ENCODE peak calls at places on chromosomes 12 and 14, in five cellular contexts. T is WTC11, Z is NCI-H1092, E is A172, O is hepatic stellate cell. V is an unnamed sample.
A peak's percentile ranks its signal among the peaks of the same experiment; 100 is the strongest.

GRCh38 chr12:12684375-12685106 is 11.4 kb downstream of the GPR19 start:
- DNase-seq in Z (peak; percentile 69), E (peak; percentile 13), T (peak; percentile 83), O (no peak), V (peak; percentile 97)

GRCh38 chr12:644818-645552 is 18.3 kb downstream of the NINJ2 start:
- DNase-seq in T (no peak), Z (no peak), O (no peak), E (no peak), V (no peak)

GRCh38 chr12:65532162-65532561 is 253.7 kb downstream of the MSRB3 start:
- DNase-seq in T (no peak), Z (no peak), O (peak; percentile 70), E (no peak), V (no peak)

GRCh38 chr14:30389134-30389900 is 169.6 kb upstream of the G2E3 start:
- DNase-seq in E (peak; percentile 7), O (no peak), T (no peak), Z (no peak), V (no peak)

GRCh38 chr14:68786491-68787234 is 6.2 kb downstream of the ZFP36L1 start:
- DNase-seq in Z (no peak), E (peak; percentile 62), O (no peak), T (no peak), V (no peak)

GRCh38 chr12:88624911-88625310 is 44.6 kb upstream of the KITLG start:
- DNase-seq in Z (no peak), T (no peak), E (peak; percentile 14), O (no peak), V (no peak)

GRCh38 chr14:39218171-39218769 is 15.4 kb upstream of the MIA2 start:
- DNase-seq in T (no peak), O (no peak), Z (no peak), E (peak; percentile 42), V (no peak)

GRCh38 chr14:102184678-102185040 is 45.0 kb downstream of the WDR20 start:
- DNase-seq in E (no peak), T (no peak), Z (no peak), O (no peak), V (no peak)

GRCh38 chr14:83470466-83470865 is 1936.8 kb upstream of the SEL1L start:
- DNase-seq in T (no peak), O (no peak), E (no peak), Z (no peak), V (no peak)

GRCh38 chr12:68980476-68981212 is 47.7 kb upstream of the CPM start:
- DNase-seq in Z (no peak), O (no peak), E (no peak), T (no peak), V (no peak)

GRCh38 chr14:59126714-59127436 is 61.6 kb upstream of the DAAM1 start:
- DNase-seq in T (no peak), O (peak; percentile 48), Z (peak; percentile 63), E (peak; percentile 27), V (peak; percentile 15)

GRCh38 chr14:99990268-99991170 is 74.7 kb upstream of the EVL start:
- DNase-seq in T (no peak), E (no peak), O (no peak), Z (no peak), V (no peak)

GRCh38 chr12:84136862-84137367 is 775.7 kb downstream of the SLC6A15 start:
- DNase-seq in Z (no peak), E (peak; percentile 5), T (no peak), O (no peak), V (no peak)

GRCh38 chr12:113208041-113208934 is 13.0 kb upstream of the TPCN1 start:
- DNase-seq in E (no peak), T (no peak), O (no peak), Z (no peak), V (no peak)

GRCh38 chr14:89543420-89543790 is 126.4 kb upstream of the FOXN3 start:
- DNase-seq in Z (no peak), O (no peak), E (no peak), T (no peak), V (no peak)

GRCh38 chr14:59630281-59630963 is 53.8 kb upstream of the CCDC175 start:
- DNase-seq in E (no peak), Z (peak; percentile 19), O (peak; percentile 45), T (peak; percentile 35), V (no peak)

GRCh38 chr12:25981597-25981996 is 23.1 kb downstream of the RASSF8 start:
- DNase-seq in O (no peak), Z (no peak), T (no peak), E (no peak), V (no peak)

GRCh38 chr12:88258396-88258795 is 116.3 kb downstream of the TMTC3 start:
- DNase-seq in Z (no peak), T (no peak), E (no peak), O (no peak), V (no peak)

GRCh38 chr12:48917857-48918537 is 7.3 kb downstream of the FKBP11 start:
- DNase-seq in E (no peak), O (no peak), T (no peak), Z (no peak), V (no peak)

GRCh38 chr12:109934026-109934425 is 34.0 kb downstream of the TCHP start:
- DNase-seq in E (peak; percentile 25), O (no peak), T (no peak), Z (no peak), V (no peak)

GRCh38 chr12:114662512-114663177 is 21.3 kb downstream of the TBX3 start:
- DNase-seq in E (peak; percentile 77), O (peak; percentile 80), Z (peak; percentile 21), T (peak; percentile 84), V (no peak)

GRCh38 chr14:69001375-69001774 is 22.3 kb upstream of the ACTN1 start:
- DNase-seq in T (no peak), O (no peak), E (no peak), Z (no peak), V (no peak)

GRCh38 chr12:132029503-132030300 is 80.0 kb downstream of the EP400 start:
- DNase-seq in Z (no peak), O (no peak), E (no peak), T (no peak), V (no peak)

GRCh38 chr12:41254546-41254945 is 66.4 kb downstream of the PDZRN4 start:
- DNase-seq in O (no peak), Z (no peak), E (peak; percentile 14), T (no peak), V (no peak)

GRCh38 chr14:35333347-35333730 is 41.2 kb downstream of the PSMA6 start:
- DNase-seq in E (no peak), O (no peak), Z (no peak), T (peak; percentile 20), V (no peak)

GRCh38 chr14:63897706-63898105 is 44.9 kb downstream of the SYNE2 start:
- DNase-seq in T (no peak), Z (no peak), O (peak; percentile 46), E (no peak), V (no peak)

GRCh38 chr12:113136128-113136989 is 798 bp upstream of the RASAL1 start:
- DNase-seq in Z (no peak), E (no peak), T (peak; percentile 43), O (no peak), V (no peak)

GRCh38 chr12:28388879-28389278 is 198.6 kb downstream of the CCDC91 start:
- DNase-seq in T (no peak), Z (no peak), E (no peak), O (no peak), V (no peak)

GRCh38 chr12:48979602-48980388 is 1.7 kb downstream of the WNT1 start:
- DNase-seq in Z (no peak), E (no peak), T (peak; percentile 31), O (no peak), V (no peak)

GRCh38 chr12:75908961-75909699 is 122.4 kb downstream of the PHLDA1 start:
- DNase-seq in E (peak; percentile 21), T (no peak), O (peak; percentile 41), Z (peak; percentile 73), V (no peak)

GRCh38 chr14:24607081-24607480 is 2.4 kb downstream of the GZMH start:
- DNase-seq in T (no peak), Z (no peak), E (no peak), O (no peak), V (no peak)

GRCh38 chr14:103501921-103502669 is 20.5 kb downstream of the CKB start:
- DNase-seq in T (no peak), Z (no peak), E (no peak), O (no peak), V (no peak)

V was measured in iPS DF 19.7.